ENCODE peak calls at places on chromosomes 4 and X, in eight cellular contexts. One of them, this sample, is unnamed.
A peak's percentile ranks its signal among the peaks of the same experiment; 100 is the strongest.

GRCh38 chr4:172514801-172515200 is 653.8 kb upstream of the GALNT7 start:
- DNase-seq in DMS 273 treated with DMSO at 0.1 percent for 48 hours: no peak
- DNase-seq in EL: no peak
- DNase-seq in dermis microvascular lymphatic vessel endothelial cell: no peak
- DNase-seq in epithelial cell of esophagus: no peak
- DNase-seq in neural progenitor cell: no peak
- DNase-seq in stimulated activated naive CD8-positive, alpha-beta T cell treated with anti-CD3 and anti-CD28 coated beads, Interleukin-15, Interleukin-2, amounts not matched to agents 100 U/mL and 50 U/mL, for 24 hours: no peak
- DNase-seq in sigmoid colon: no peak
- DNase-seq in this sample: no peak

GRCh38 chr4:124936427-124936826 is 223.9 kb upstream of the ANKRD50 start:
- DNase-seq in neural progenitor cell: no peak
- DNase-seq in epithelial cell of esophagus: no peak
- DNase-seq in EL: no peak
- DNase-seq in dermis microvascular lymphatic vessel endothelial cell: no peak
- DNase-seq in DMS 273 treated with DMSO at 0.1 percent for 48 hours: peak; percentile 84
- DNase-seq in stimulated activated naive CD8-positive, alpha-beta T cell treated with anti-CD3 and anti-CD28 coated beads, Interleukin-15, Interleukin-2, amounts not matched to agents 100 U/mL and 50 U/mL, for 24 hours: no peak
- DNase-seq in sigmoid colon: no peak
- DNase-seq in this sample: peak; percentile 94

GRCh38 chr4:40990202-40990898 is 224.0 kb downstream of the APBB2 start:
- DNase-seq in sigmoid colon: no peak
- DNase-seq in epithelial cell of esophagus: peak; percentile 94
- DNase-seq in DMS 273 treated with DMSO at 0.1 percent for 48 hours: no peak
- DNase-seq in EL: peak; percentile 98
- DNase-seq in stimulated activated naive CD8-positive, alpha-beta T cell treated with anti-CD3 and anti-CD28 coated beads, Interleukin-15, Interleukin-2, amounts not matched to agents 100 U/mL and 50 U/mL, for 24 hours: no peak
- DNase-seq in neural progenitor cell: no peak
- DNase-seq in dermis microvascular lymphatic vessel endothelial cell: no peak
- DNase-seq in this sample: no peak

GRCh38 chr4:181261279-181261678 is 981.9 kb upstream of the TENM3 start:
- DNase-seq in EL: peak; percentile 1
- DNase-seq in stimulated activated naive CD8-positive, alpha-beta T cell treated with anti-CD3 and anti-CD28 coated beads, Interleukin-15, Interleukin-2, amounts not matched to agents 100 U/mL and 50 U/mL, for 24 hours: no peak
- DNase-seq in DMS 273 treated with DMSO at 0.1 percent for 48 hours: no peak
- DNase-seq in neural progenitor cell: peak; percentile 80
- DNase-seq in epithelial cell of esophagus: peak; percentile 4
- DNase-seq in sigmoid colon: no peak
- DNase-seq in dermis microvascular lymphatic vessel endothelial cell: no peak
- DNase-seq in this sample: no peak

GRCh38 chrX:70444326-70445196 is at the start of gene DLG3:
- DNase-seq in stimulated activated naive CD8-positive, alpha-beta T cell treated with anti-CD3 and anti-CD28 coated beads, Interleukin-15, Interleukin-2, amounts not matched to agents 100 U/mL and 50 U/mL, for 24 hours: peak; percentile 36
- DNase-seq in sigmoid colon: no peak
- DNase-seq in neural progenitor cell: peak; percentile 81
- DNase-seq in DMS 273 treated with DMSO at 0.1 percent for 48 hours: no peak
- DNase-seq in EL: peak; percentile 48
- DNase-seq in epithelial cell of esophagus: peak; percentile 32
- DNase-seq in dermis microvascular lymphatic vessel endothelial cell: no peak
- DNase-seq in this sample: no peak

GRCh38 chrX:18294893-18295292 is 59.6 kb downstream of the SCML2 start:
- DNase-seq in dermis microvascular lymphatic vessel endothelial cell: no peak
- DNase-seq in DMS 273 treated with DMSO at 0.1 percent for 48 hours: no peak
- DNase-seq in stimulated activated naive CD8-positive, alpha-beta T cell treated with anti-CD3 and anti-CD28 coated beads, Interleukin-15, Interleukin-2, amounts not matched to agents 100 U/mL and 50 U/mL, for 24 hours: no peak
- DNase-seq in epithelial cell of esophagus: no peak
- DNase-seq in sigmoid colon: no peak
- DNase-seq in EL: no peak
- DNase-seq in neural progenitor cell: no peak
- DNase-seq in this sample: no peak

GRCh38 chrX:55452825-55453124 is 848 bp downstream of the MAGEH1 start:
- DNase-seq in EL: no peak
- DNase-seq in sigmoid colon: no peak
- DNase-seq in DMS 273 treated with DMSO at 0.1 percent for 48 hours: no peak
- DNase-seq in stimulated activated naive CD8-positive, alpha-beta T cell treated with anti-CD3 and anti-CD28 coated beads, Interleukin-15, Interleukin-2, amounts not matched to agents 100 U/mL and 50 U/mL, for 24 hours: peak; percentile 3
- DNase-seq in epithelial cell of esophagus: no peak
- DNase-seq in neural progenitor cell: no peak
- DNase-seq in dermis microvascular lymphatic vessel endothelial cell: no peak
- DNase-seq in this sample: no peak

GRCh38 chr4:112138538-112138937 is 6.7 kb upstream of the FAM241A start:
- DNase-seq in stimulated activated naive CD8-positive, alpha-beta T cell treated with anti-CD3 and anti-CD28 coated beads, Interleukin-15, Interleukin-2, amounts not matched to agents 100 U/mL and 50 U/mL, for 24 hours: no peak
- DNase-seq in EL: no peak
- DNase-seq in sigmoid colon: no peak
- DNase-seq in epithelial cell of esophagus: no peak
- DNase-seq in dermis microvascular lymphatic vessel endothelial cell: no peak
- DNase-seq in neural progenitor cell: no peak
- DNase-seq in DMS 273 treated with DMSO at 0.1 percent for 48 hours: no peak
- DNase-seq in this sample: no peak

GRCh38 chrX:78652971-78653822 is 5.9 kb downstream of the RTL3 start:
- DNase-seq in sigmoid colon: no peak
- DNase-seq in DMS 273 treated with DMSO at 0.1 percent for 48 hours: no peak
- DNase-seq in neural progenitor cell: no peak
- DNase-seq in EL: peak; percentile 89
- DNase-seq in stimulated activated naive CD8-positive, alpha-beta T cell treated with anti-CD3 and anti-CD28 coated beads, Interleukin-15, Interleukin-2, amounts not matched to agents 100 U/mL and 50 U/mL, for 24 hours: no peak
- DNase-seq in epithelial cell of esophagus: peak; percentile 60
- DNase-seq in dermis microvascular lymphatic vessel endothelial cell: peak; percentile 50
- DNase-seq in this sample: no peak

GRCh38 chrX:113522814-113523213 is 682.2 kb upstream of the AMOT start:
- DNase-seq in epithelial cell of esophagus: peak; percentile 20
- DNase-seq in DMS 273 treated with DMSO at 0.1 percent for 48 hours: no peak
- DNase-seq in dermis microvascular lymphatic vessel endothelial cell: no peak
- DNase-seq in stimulated activated naive CD8-positive, alpha-beta T cell treated with anti-CD3 and anti-CD28 coated beads, Interleukin-15, Interleukin-2, amounts not matched to agents 100 U/mL and 50 U/mL, for 24 hours: no peak
- DNase-seq in neural progenitor cell: no peak
- DNase-seq in sigmoid colon: no peak
- DNase-seq in EL: no peak
- DNase-seq in this sample: no peak

GRCh38 chrX:104370089-104370488 is 115.4 kb upstream of the ESX1 start:
- DNase-seq in dermis microvascular lymphatic vessel endothelial cell: peak; percentile 22
- DNase-seq in epithelial cell of esophagus: peak; percentile 78
- DNase-seq in sigmoid colon: no peak
- DNase-seq in stimulated activated naive CD8-positive, alpha-beta T cell treated with anti-CD3 and anti-CD28 coated beads, Interleukin-15, Interleukin-2, amounts not matched to agents 100 U/mL and 50 U/mL, for 24 hours: no peak
- DNase-seq in DMS 273 treated with DMSO at 0.1 percent for 48 hours: no peak
- DNase-seq in neural progenitor cell: peak; percentile 6
- DNase-seq in EL: peak; percentile 10
- DNase-seq in this sample: no peak

GRCh38 chr4:38804654-38805295 is at the start of gene TLR1:
- DNase-seq in DMS 273 treated with DMSO at 0.1 percent for 48 hours: no peak
- DNase-seq in dermis microvascular lymphatic vessel endothelial cell: peak; percentile 59
- DNase-seq in neural progenitor cell: peak; percentile 4
- DNase-seq in sigmoid colon: no peak
- DNase-seq in epithelial cell of esophagus: peak; percentile 67
- DNase-seq in stimulated activated naive CD8-positive, alpha-beta T cell treated with anti-CD3 and anti-CD28 coated beads, Interleukin-15, Interleukin-2, amounts not matched to agents 100 U/mL and 50 U/mL, for 24 hours: no peak
- DNase-seq in EL: peak; percentile 55
- DNase-seq in this sample: no peak

GRCh38 chrX:45767021-45767491 is 566.4 kb upstream of the DIPK2B start:
- DNase-seq in sigmoid colon: no peak
- DNase-seq in DMS 273 treated with DMSO at 0.1 percent for 48 hours: no peak
- DNase-seq in neural progenitor cell: no peak
- DNase-seq in epithelial cell of esophagus: peak; percentile 50
- DNase-seq in EL: no peak
- DNase-seq in stimulated activated naive CD8-positive, alpha-beta T cell treated with anti-CD3 and anti-CD28 coated beads, Interleukin-15, Interleukin-2, amounts not matched to agents 100 U/mL and 50 U/mL, for 24 hours: no peak
- DNase-seq in dermis microvascular lymphatic vessel endothelial cell: no peak
- DNase-seq in this sample: no peak

GRCh38 chrX:119095936-119096335 is 23.1 kb downstream of the CT47C1 start:
- DNase-seq in epithelial cell of esophagus: no peak
- DNase-seq in DMS 273 treated with DMSO at 0.1 percent for 48 hours: no peak
- DNase-seq in sigmoid colon: no peak
- DNase-seq in stimulated activated naive CD8-positive, alpha-beta T cell treated with anti-CD3 and anti-CD28 coated beads, Interleukin-15, Interleukin-2, amounts not matched to agents 100 U/mL and 50 U/mL, for 24 hours: no peak
- DNase-seq in neural progenitor cell: no peak
- DNase-seq in dermis microvascular lymphatic vessel endothelial cell: no peak
- DNase-seq in EL: no peak
- DNase-seq in this sample: no peak

GRCh38 chr4:87982446-87982845 is 6.9 kb downstream of the SPP1 start:
- DNase-seq in EL: peak; percentile 59
- DNase-seq in dermis microvascular lymphatic vessel endothelial cell: no peak
- DNase-seq in DMS 273 treated with DMSO at 0.1 percent for 48 hours: no peak
- DNase-seq in stimulated activated naive CD8-positive, alpha-beta T cell treated with anti-CD3 and anti-CD28 coated beads, Interleukin-15, Interleukin-2, amounts not matched to agents 100 U/mL and 50 U/mL, for 24 hours: no peak
- DNase-seq in neural progenitor cell: peak; percentile 55
- DNase-seq in sigmoid colon: no peak
- DNase-seq in epithelial cell of esophagus: no peak
- DNase-seq in this sample: no peak

GRCh38 chrX:1493877-1494510 is 41.3 kb upstream of the ASMTL start:
- DNase-seq in neural progenitor cell: peak; percentile 30
- DNase-seq in DMS 273 treated with DMSO at 0.1 percent for 48 hours: no peak
- DNase-seq in epithelial cell of esophagus: no peak
- DNase-seq in dermis microvascular lymphatic vessel endothelial cell: no peak
- DNase-seq in EL: no peak
- DNase-seq in stimulated activated naive CD8-positive, alpha-beta T cell treated with anti-CD3 and anti-CD28 coated beads, Interleukin-15, Interleukin-2, amounts not matched to agents 100 U/mL and 50 U/mL, for 24 hours: no peak
- DNase-seq in sigmoid colon: no peak
- DNase-seq in this sample: no peak

GRCh38 chrX:148500428-148501120 is at the start of gene AFF2:
- DNase-seq in EL: no peak
- DNase-seq in neural progenitor cell: peak; percentile 81
- DNase-seq in DMS 273 treated with DMSO at 0.1 percent for 48 hours: no peak
- DNase-seq in epithelial cell of esophagus: peak; percentile 18
- DNase-seq in sigmoid colon: no peak
- DNase-seq in stimulated activated naive CD8-positive, alpha-beta T cell treated with anti-CD3 and anti-CD28 coated beads, Interleukin-15, Interleukin-2, amounts not matched to agents 100 U/mL and 50 U/mL, for 24 hours: peak; percentile 42
- DNase-seq in dermis microvascular lymphatic vessel endothelial cell: no peak
- DNase-seq in this sample: no peak

GRCh38 chr4:175562537-175562936 is 249.5 kb downstream of the GPM6A start:
- DNase-seq in dermis microvascular lymphatic vessel endothelial cell: no peak
- DNase-seq in EL: no peak
- DNase-seq in stimulated activated naive CD8-positive, alpha-beta T cell treated with anti-CD3 and anti-CD28 coated beads, Interleukin-15, Interleukin-2, amounts not matched to agents 100 U/mL and 50 U/mL, for 24 hours: no peak
- DNase-seq in neural progenitor cell: no peak
- DNase-seq in epithelial cell of esophagus: no peak
- DNase-seq in DMS 273 treated with DMSO at 0.1 percent for 48 hours: no peak
- DNase-seq in sigmoid colon: no peak
- DNase-seq in this sample: peak; percentile 32

GRCh38 chr4:2253160-2254084 is 8.5 kb downstream of the MXD4 start:
- DNase-seq in sigmoid colon: peak; percentile 62
- DNase-seq in DMS 273 treated with DMSO at 0.1 percent for 48 hours: no peak
- DNase-seq in EL: no peak
- DNase-seq in dermis microvascular lymphatic vessel endothelial cell: no peak
- DNase-seq in stimulated activated naive CD8-positive, alpha-beta T cell treated with anti-CD3 and anti-CD28 coated beads, Interleukin-15, Interleukin-2, amounts not matched to agents 100 U/mL and 50 U/mL, for 24 hours: peak; percentile 1
- DNase-seq in neural progenitor cell: no peak
- DNase-seq in epithelial cell of esophagus: no peak
- DNase-seq in this sample: no peak

GRCh38 chr4:9916346-9916745 is 105.0 kb downstream of the SLC2A9 start:
- DNase-seq in stimulated activated naive CD8-positive, alpha-beta T cell treated with anti-CD3 and anti-CD28 coated beads, Interleukin-15, Interleukin-2, amounts not matched to agents 100 U/mL and 50 U/mL, for 24 hours: no peak
- DNase-seq in EL: no peak
- DNase-seq in neural progenitor cell: no peak
- DNase-seq in DMS 273 treated with DMSO at 0.1 percent for 48 hours: no peak
- DNase-seq in sigmoid colon: no peak
- DNase-seq in epithelial cell of esophagus: no peak
- DNase-seq in dermis microvascular lymphatic vessel endothelial cell: no peak
- DNase-seq in this sample: no peak

GRCh38 chrX:48910926-48911406 is 480 bp downstream of the SLC35A2 start:
- DNase-seq in dermis microvascular lymphatic vessel endothelial cell: no peak
- DNase-seq in stimulated activated naive CD8-positive, alpha-beta T cell treated with anti-CD3 and anti-CD28 coated beads, Interleukin-15, Interleukin-2, amounts not matched to agents 100 U/mL and 50 U/mL, for 24 hours: no peak
- DNase-seq in epithelial cell of esophagus: peak; percentile 25
- DNase-seq in neural progenitor cell: no peak
- DNase-seq in sigmoid colon: no peak
- DNase-seq in EL: no peak
- DNase-seq in DMS 273 treated with DMSO at 0.1 percent for 48 hours: no peak
- DNase-seq in this sample: no peak

GRCh38 chr4:8897768-8898167 is 26.1 kb upstream of the HMX1 start:
- DNase-seq in sigmoid colon: no peak
- DNase-seq in stimulated activated naive CD8-positive, alpha-beta T cell treated with anti-CD3 and anti-CD28 coated beads, Interleukin-15, Interleukin-2, amounts not matched to agents 100 U/mL and 50 U/mL, for 24 hours: no peak
- DNase-seq in epithelial cell of esophagus: peak; percentile 42
- DNase-seq in neural progenitor cell: no peak
- DNase-seq in EL: no peak
- DNase-seq in dermis microvascular lymphatic vessel endothelial cell: no peak
- DNase-seq in DMS 273 treated with DMSO at 0.1 percent for 48 hours: no peak
- DNase-seq in this sample: no peak

GRCh38 chr4:10239982-10240654 is 123.5 kb upstream of the WDR1 start:
- DNase-seq in DMS 273 treated with DMSO at 0.1 percent for 48 hours: no peak
- DNase-seq in sigmoid colon: no peak
- DNase-seq in EL: no peak
- DNase-seq in neural progenitor cell: no peak
- DNase-seq in epithelial cell of esophagus: no peak
- DNase-seq in dermis microvascular lymphatic vessel endothelial cell: no peak
- DNase-seq in stimulated activated naive CD8-positive, alpha-beta T cell treated with anti-CD3 and anti-CD28 coated beads, Interleukin-15, Interleukin-2, amounts not matched to agents 100 U/mL and 50 U/mL, for 24 hours: no peak
- DNase-seq in this sample: no peak

GRCh38 chrX:48278958-48279357 is 23.8 kb downstream of the SSX1 start:
- DNase-seq in stimulated activated naive CD8-positive, alpha-beta T cell treated with anti-CD3 and anti-CD28 coated beads, Interleukin-15, Interleukin-2, amounts not matched to agents 100 U/mL and 50 U/mL, for 24 hours: no peak
- DNase-seq in DMS 273 treated with DMSO at 0.1 percent for 48 hours: no peak
- DNase-seq in dermis microvascular lymphatic vessel endothelial cell: no peak
- DNase-seq in epithelial cell of esophagus: no peak
- DNase-seq in EL: peak; percentile 0
- DNase-seq in sigmoid colon: peak; percentile 71
- DNase-seq in neural progenitor cell: no peak
- DNase-seq in this sample: no peak

GRCh38 chrX:34629572-34629971 is 27.5 kb downstream of the TMEM47 start:
- DNase-seq in dermis microvascular lymphatic vessel endothelial cell: no peak
- DNase-seq in stimulated activated naive CD8-positive, alpha-beta T cell treated with anti-CD3 and anti-CD28 coated beads, Interleukin-15, Interleukin-2, amounts not matched to agents 100 U/mL and 50 U/mL, for 24 hours: no peak
- DNase-seq in neural progenitor cell: no peak
- DNase-seq in epithelial cell of esophagus: no peak
- DNase-seq in DMS 273 treated with DMSO at 0.1 percent for 48 hours: no peak
- DNase-seq in sigmoid colon: no peak
- DNase-seq in EL: no peak
- DNase-seq in this sample: no peak

GRCh38 chr4:113617195-113617594 is 144.3 kb downstream of the CAMK2D start:
- DNase-seq in neural progenitor cell: no peak
- DNase-seq in stimulated activated naive CD8-positive, alpha-beta T cell treated with anti-CD3 and anti-CD28 coated beads, Interleukin-15, Interleukin-2, amounts not matched to agents 100 U/mL and 50 U/mL, for 24 hours: no peak
- DNase-seq in epithelial cell of esophagus: no peak
- DNase-seq in EL: no peak
- DNase-seq in dermis microvascular lymphatic vessel endothelial cell: no peak
- DNase-seq in sigmoid colon: no peak
- DNase-seq in DMS 273 treated with DMSO at 0.1 percent for 48 hours: no peak
- DNase-seq in this sample: no peak

GRCh38 chr4:61924131-61924530 is 724.0 kb downstream of the ADGRL3 start:
- DNase-seq in stimulated activated naive CD8-positive, alpha-beta T cell treated with anti-CD3 and anti-CD28 coated beads, Interleukin-15, Interleukin-2, amounts not matched to agents 100 U/mL and 50 U/mL, for 24 hours: no peak
- DNase-seq in epithelial cell of esophagus: no peak
- DNase-seq in sigmoid colon: no peak
- DNase-seq in neural progenitor cell: no peak
- DNase-seq in dermis microvascular lymphatic vessel endothelial cell: no peak
- DNase-seq in DMS 273 treated with DMSO at 0.1 percent for 48 hours: no peak
- DNase-seq in EL: no peak
- DNase-seq in this sample: no peak

GRCh38 chr4:4859010-4859798 is at the start of gene MSX1:
- DNase-seq in dermis microvascular lymphatic vessel endothelial cell: peak; percentile 47
- DNase-seq in stimulated activated naive CD8-positive, alpha-beta T cell treated with anti-CD3 and anti-CD28 coated beads, Interleukin-15, Interleukin-2, amounts not matched to agents 100 U/mL and 50 U/mL, for 24 hours: peak; percentile 70
- DNase-seq in neural progenitor cell: peak; percentile 96
- DNase-seq in epithelial cell of esophagus: peak; percentile 59
- DNase-seq in EL: peak; percentile 86
- DNase-seq in sigmoid colon: peak; percentile 90
- DNase-seq in DMS 273 treated with DMSO at 0.1 percent for 48 hours: peak; percentile 44
- DNase-seq in this sample: peak; percentile 21

GRCh38 chrX:24264383-24264782 is 49.5 kb downstream of the SUPT20HL2 start:
- DNase-seq in EL: no peak
- DNase-seq in dermis microvascular lymphatic vessel endothelial cell: no peak
- DNase-seq in epithelial cell of esophagus: peak; percentile 13
- DNase-seq in sigmoid colon: no peak
- DNase-seq in stimulated activated naive CD8-positive, alpha-beta T cell treated with anti-CD3 and anti-CD28 coated beads, Interleukin-15, Interleukin-2, amounts not matched to agents 100 U/mL and 50 U/mL, for 24 hours: no peak
- DNase-seq in neural progenitor cell: no peak
- DNase-seq in DMS 273 treated with DMSO at 0.1 percent for 48 hours: no peak
- DNase-seq in this sample: no peak

This sample was measured in NCI-H446 treated with DMSO at 0.1 percent for 48 hours.